ENCODE peak calls at places on chromosomes 7 and 10, in four cellular contexts. M is stromal cell of bone marrow; I is stimulated activated naive CD4-positive, alpha-beta T cell; X is GM12891. E is an unnamed sample.
A peak's percentile ranks its signal among the peaks of the same experiment; 100 is the strongest.

GRCh38 chr10:58026036-58026435 is 241.7 kb downstream of the IPMK start:
- DNase-seq in X (no peak), M (no peak), I (no peak), E (no peak)

GRCh38 chr7:155362380-155363145 is 64.9 kb downstream of the INSIG1 start:
- DNase-seq in I (no peak), M (no peak), X (no peak), E (no peak)

GRCh38 chr7:51316262-51316665 is 345 bp downstream of the COBL start:
- DNase-seq in X (no peak), M (no peak), I (no peak), E (no peak)

GRCh38 chr10:46014683-46015405 is 15.6 kb downstream of the NCOA4 start:
- DNase-seq in I (no peak), X (no peak), M (peak; percentile 66), E (no peak)

GRCh38 chr10:27558612-27559020 is 54.5 kb downstream of the RAB18 start:
- DNase-seq in I (no peak), M (peak; percentile 50), X (peak; percentile 31), E (no peak)

GRCh38 chr7:47663841-47664240 is 81.9 kb upstream of the TNS3 start:
- DNase-seq in M (no peak), I (no peak), X (no peak), E (no peak)

GRCh38 chr7:105610165-105610930 is 29.1 kb upstream of the EFCAB10 start:
- DNase-seq in X (no peak), I (no peak), M (no peak), E (no peak)

GRCh38 chr7:90759752-90760151 is 163.6 kb downstream of the CDK14 start:
- DNase-seq in M (no peak), X (no peak), I (no peak), E (no peak)

GRCh38 chr7:128031901-128032604 is 816 bp upstream of the LRRC4 start:
- DNase-seq in I (peak; percentile 30), X (peak; percentile 67), M (peak; percentile 78), E (peak; percentile 76)

E was measured in SK-N-MC.